ENCODE peak calls at places on chromosome 14, in nine cellular contexts. Y, P, O, R, Z, N, E, I and D are unnamed samples.

GRCh38 chr14:96793547-96793946 is 3.6 kb upstream of the VRK1 start:
- DNase-seq in Y (no peak), P (no peak), O (no peak), R (peak), Z (no peak), N (no peak), E (no peak), I (no peak), D (no peak)

GRCh38 chr14:31835049-31835448 is 242.1 kb upstream of the ARHGAP5 start:
- DNase-seq in Y (no peak), P (no peak), O (no peak), R (no peak), Z (no peak), N (no peak), E (no peak), I (no peak), D (no peak)

GRCh38 chr14:74702293-74702692 is 10.6 kb downstream of the AREL1 start:
- DNase-seq in Y (no peak), P (no peak), O (no peak), R (no peak), Z (no peak), N (no peak), E (no peak), I (no peak), D (no peak)

GRCh38 chr14:70999117-70999516 is 91.9 kb downstream of the PCNX1 start:
- DNase-seq in Y (no peak), P (no peak), O (no peak), R (no peak), Z (no peak), N (no peak), E (no peak), I (no peak), D (no peak)

GRCh38 chr14:72978856-72979255 is 48.0 kb downstream of the ZFYVE1 start:
- DNase-seq in Y (no peak), P (no peak), O (no peak), R (no peak), Z (no peak), N (no peak), E (no peak), I (no peak), D (no peak)

GRCh38 chr14:100156776-100157175 is 2.7 kb downstream of the DEGS2 start:
- DNase-seq in Y (no peak), P (no peak), O (no peak), R (no peak), Z (no peak), N (no peak), E (no peak), I (no peak), D (no peak)

GRCh38 chr14:64704145-64704742 is at the start of gene PLEKHG3:
- DNase-seq in Y (peak), P (peak), O (peak), R (peak), Z (peak), N (peak), E (peak), I (peak), D (peak)

GRCh38 chr14:63853831-63854293 is 1.1 kb downstream of the SYNE2 start:
- DNase-seq in Y (peak), P (peak), O (peak), R (peak), Z (peak), N (peak), E (peak), I (no peak), D (peak)

GRCh38 chr14:85471156-85471555 is 58.8 kb upstream of the FLRT2 start:
- DNase-seq in Y (no peak), P (no peak), O (no peak), R (no peak), Z (no peak), N (no peak), E (no peak), I (no peak), D (no peak)

GRCh38 chr14:104820669-104821228 is 19.8 kb downstream of the ZBTB42 start:
- DNase-seq in Y (peak), P (peak), O (peak), R (no peak), Z (peak), N (no peak), E (peak), I (no peak), D (peak)

GRCh38 chr14:78848234-78848820 is 678.2 kb downstream of the NRXN3 start:
- DNase-seq in Y (no peak), P (no peak), O (peak), R (peak), Z (peak), N (no peak), E (peak), I (peak), D (peak)

GRCh38 chr14:93056166-93056839 is 59.4 kb downstream of the ITPK1 start:
- DNase-seq in Y (no peak), P (no peak), O (peak), R (no peak), Z (no peak), N (no peak), E (no peak), I (peak), D (no peak)

GRCh38 chr14:99277534-99277933 is 5.5 kb upstream of the BCL11B start:
- DNase-seq in Y (no peak), P (no peak), O (no peak), R (no peak), Z (no peak), N (no peak), E (no peak), I (no peak), D (peak)

GRCh38 chr14:99062216-99062615 is 209.8 kb downstream of the BCL11B start:
- DNase-seq in Y (no peak), P (no peak), O (no peak), R (no peak), Z (no peak), N (no peak), E (no peak), I (no peak), D (no peak)

GRCh38 chr14:75884198-75884611 is 97.6 kb downstream of the TGFB3 start:
- DNase-seq in Y (no peak), P (no peak), O (no peak), R (peak), Z (no peak), N (no peak), E (peak), I (no peak), D (peak)

GRCh38 chr14:77245820-77246219 is 25.2 kb downstream of the NGB start:
- DNase-seq in Y (no peak), P (no peak), O (no peak), R (no peak), Z (no peak), N (no peak), E (no peak), I (no peak), D (no peak)

GRCh38 chr14:104551851-104552737 is 27.5 kb upstream of the C14orf180 start:
- DNase-seq in Y (peak), P (peak), O (no peak), R (no peak), Z (no peak), N (peak), E (peak), I (no peak), D (peak)

GRCh38 chr14:100740196-100740825 is 13.6 kb downstream of the DLK1 start:
- DNase-seq in Y (peak), P (peak), O (no peak), R (no peak), Z (no peak), N (no peak), E (no peak), I (no peak), D (no peak)

GRCh38 chr14:93332853-93333630 is at the start of gene BTBD7:
- DNase-seq in Y (peak), P (peak), O (peak), R (peak), Z (peak), N (peak), E (peak), I (peak), D (peak)

GRCh38 chr14:94392510-94392935 is 4.1 kb upstream of the SERPINA1 start:
- DNase-seq in Y (no peak), P (peak), O (no peak), R (peak), Z (peak), N (no peak), E (no peak), I (no peak), D (no peak)

GRCh38 chr14:58977366-58977765 is 211.1 kb upstream of the DAAM1 start:
- DNase-seq in Y (no peak), P (no peak), O (no peak), R (peak), Z (no peak), N (no peak), E (no peak), I (no peak), D (no peak)

GRCh38 chr14:37544407-37544806 is 50.6 kb downstream of the FOXA1 start:
- DNase-seq in Y (no peak), P (no peak), O (no peak), R (peak), Z (no peak), N (no peak), E (no peak), I (no peak), D (no peak)

GRCh38 chr14:68147331-68147730 is 327.8 kb downstream of the RAD51B start:
- DNase-seq in Y (no peak), P (no peak), O (no peak), R (peak), Z (no peak), N (no peak), E (no peak), I (no peak), D (no peak)

GRCh38 chr14:29521526-29522137 is 406.0 kb downstream of the PRKD1 start:
- DNase-seq in Y (no peak), P (no peak), O (no peak), R (peak), Z (no peak), N (no peak), E (no peak), I (no peak), D (peak)

GRCh38 chr14:64817631-64818030 is 62.1 kb downstream of the SPTB start:
- DNase-seq in Y (no peak), P (no peak), O (no peak), R (no peak), Z (no peak), N (no peak), E (no peak), I (no peak), D (peak)

GRCh38 chr14:74720526-74720925 is 7.6 kb downstream of the FCF1 start:
- DNase-seq in Y (no peak), P (no peak), O (no peak), R (no peak), Z (no peak), N (no peak), E (no peak), I (no peak), D (no peak)

GRCh38 chr14:22555573-22556011 is 33.4 kb downstream of the DAD1 start:
- DNase-seq in Y (no peak), P (no peak), O (no peak), R (peak), Z (no peak), N (no peak), E (no peak), I (no peak), D (no peak)

GRCh38 chr14:104891664-104892500 is 26.8 kb downstream of the CEP170B start:
- DNase-seq in Y (peak), P (peak), O (no peak), R (no peak), Z (no peak), N (peak), E (peak), I (no peak), D (peak)

GRCh38 chr14:68349900-68350323 is 443.0 kb downstream of the ZFP36L1 start:
- DNase-seq in Y (no peak), P (no peak), O (no peak), R (no peak), Z (no peak), N (no peak), E (no peak), I (no peak), D (no peak)

GRCh38 chr14:59274991-59275391 is 86.5 kb downstream of the DAAM1 start:
- DNase-seq in Y (no peak), P (peak), O (peak), R (peak), Z (peak), N (peak), E (no peak), I (no peak), D (no peak)

GRCh38 chr14:95309261-95310051 is 10.3 kb downstream of the CLMN start:
- DNase-seq in Y (no peak), P (no peak), O (no peak), R (no peak), Z (no peak), N (no peak), E (no peak), I (no peak), D (no peak)

GRCh38 chr14:77761205-77761931 is 412 bp upstream of the SNW1 start:
- DNase-seq in Y (peak), P (no peak), O (peak), R (peak), Z (peak), N (peak), E (peak), I (peak), D (peak)

GRCh38 chr14:30559638-30560071 is 697 bp downstream of the G2E3 start:
- DNase-seq in Y (no peak), P (no peak), O (no peak), R (peak), Z (no peak), N (no peak), E (peak), I (no peak), D (peak)

GRCh38 chr14:22010532-22011242 is 337.1 kb upstream of the OR4E1 start:
- DNase-seq in Y (no peak), P (no peak), O (no peak), R (no peak), Z (no peak), N (no peak), E (no peak), I (no peak), D (no peak)

GRCh38 chr14:105500036-105500725 is 9.1 kb downstream of the TEDC1 start:
- DNase-seq in Y (peak), P (peak), O (no peak), R (no peak), Z (no peak), N (no peak), E (peak), I (no peak), D (no peak)

GRCh38 chr14:64971890-64972785 is at the start of gene RAB15:
- DNase-seq in Y (peak), P (peak), O (peak), R (peak), Z (no peak), N (peak), E (peak), I (peak), D (peak)

GRCh38 chr14:38409081-38409705 is 153.3 kb upstream of the CLEC14A start:
- DNase-seq in Y (no peak), P (no peak), O (no peak), R (no peak), Z (no peak), N (no peak), E (no peak), I (no peak), D (no peak)

GRCh38 chr14:69887740-69888657 is 8.8 kb downstream of the SMOC1 start:
- DNase-seq in Y (no peak), P (no peak), O (no peak), R (no peak), Z (no peak), N (no peak), E (no peak), I (no peak), D (no peak)

GRCh38 chr14:19729763-19730162 is 13.6 kb upstream of the OR4Q3 start:
- DNase-seq in Y (no peak), P (no peak), O (no peak), R (no peak), Z (no peak), N (no peak), E (no peak), I (no peak), D (no peak)

GRCh38 chr14:19729359-19729758 is 14.0 kb upstream of the OR4Q3 start:
- DNase-seq in Y (no peak), P (no peak), O (no peak), R (no peak), Z (no peak), N (no peak), E (no peak), I (no peak), D (no peak)
- H3K27ac ChIP-seq in Y (no peak), P (no peak), O (no peak), R (no peak), Z (no peak), N (no peak), E (no peak), I (no peak), D (no peak)

DNA sequence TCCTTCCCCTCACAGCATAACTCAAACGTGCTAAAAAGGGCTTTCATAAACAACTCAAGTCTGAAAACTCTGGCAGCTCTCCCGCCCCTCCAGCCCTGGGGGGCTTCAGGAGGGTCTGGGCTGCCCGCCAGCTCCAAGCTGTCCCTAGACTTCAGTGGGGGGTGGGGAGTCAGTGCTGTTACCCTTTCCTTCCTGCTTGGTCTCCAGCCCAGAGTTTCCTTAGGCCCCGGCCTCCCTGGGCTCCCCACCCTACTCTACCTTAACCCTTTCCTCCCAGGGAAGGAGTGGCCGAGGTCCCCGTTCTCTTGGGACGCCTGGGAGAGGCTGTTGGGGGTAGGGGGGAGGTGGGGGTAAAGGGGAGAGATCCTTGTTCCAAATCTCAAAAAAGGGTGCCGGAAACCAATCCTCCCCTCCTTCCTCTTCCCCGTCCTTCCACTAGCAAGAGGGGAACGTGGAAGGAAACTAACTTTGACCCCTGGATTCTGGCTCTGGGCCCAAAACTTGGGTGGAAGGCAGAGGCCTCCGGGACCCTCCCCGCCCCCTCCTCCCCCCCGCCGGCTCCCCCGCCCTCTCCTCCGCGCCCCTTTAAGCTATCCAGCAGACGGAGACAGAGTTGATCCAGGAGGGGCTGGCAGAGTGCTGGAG is 383 bp upstream of the NYNRIN start:
- DNase-seq in Y (no peak), P (no peak), O (no peak), R (no peak), Z (no peak), N (peak), E (peak), I (no peak), D (peak)
- H3K27ac ChIP-seq in Y (peak), P (peak), O (peak), R (no peak), Z (peak), N (peak), E (no peak), I (no peak), D (no peak)

GRCh38 chr14:55276736-55277135 is 5.5 kb downstream of the FBXO34 start:
- DNase-seq in Y (no peak), P (no peak), O (no peak), R (no peak), Z (no peak), N (no peak), E (no peak), I (no peak), D (no peak)
- H3K27ac ChIP-seq in Y (no peak), P (no peak), O (no peak), R (no peak), Z (no peak), N (peak), E (no peak), I (no peak), D (no peak)

DNA sequence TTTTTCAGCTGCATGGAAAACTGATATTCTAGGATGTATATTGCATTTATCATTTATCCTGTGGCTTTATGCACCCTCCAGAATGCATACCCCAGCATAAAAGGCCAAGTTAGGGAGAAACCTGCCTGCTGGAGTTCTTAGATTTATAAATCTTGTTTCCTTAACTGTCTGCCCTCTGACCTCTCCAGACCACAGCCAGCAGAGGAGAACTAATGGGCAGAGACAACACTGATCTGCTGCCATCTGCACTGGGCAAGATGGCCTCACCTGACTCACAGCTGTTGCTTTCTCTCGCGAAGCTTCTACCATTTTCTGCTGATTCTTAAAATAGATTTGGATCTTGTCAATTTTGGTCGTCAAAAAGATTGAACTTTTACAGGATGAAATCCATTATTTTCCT is 65.8 kb downstream of the PPP2R5C start:
- DNase-seq in Y (no peak), P (no peak), O (no peak), R (no peak), Z (no peak), N (no peak), E (no peak), I (no peak), D (no peak)
- H3K27ac ChIP-seq in Y (no peak), P (no peak), O (no peak), R (no peak), Z (no peak), N (no peak), E (no peak), I (no peak), D (no peak)

GRCh38 chr14:90556666-90557450 is 160.0 kb downstream of the CALM1 start:
- DNase-seq in Y (no peak), P (no peak), O (no peak), R (no peak), Z (no peak), N (no peak), E (no peak), I (peak), D (no peak)
- H3K27ac ChIP-seq in Y (no peak), P (no peak), O (peak), R (no peak), Z (peak), N (peak), E (no peak), I (peak), D (no peak)

GRCh38 chr14:89618821-89619551 is 202.0 kb upstream of the FOXN3 start:
- DNase-seq in Y (peak), P (peak), O (peak), R (peak), Z (peak), N (peak), E (peak), I (peak), D (peak)
- H3K27ac ChIP-seq in Y (peak), P (peak), O (peak), R (no peak), Z (peak), N (peak), E (peak), I (no peak), D (no peak)